ENCODE peak calls at places on chromosomes 7 and 10, in six cellular contexts. One of them, this sample, is unnamed.

GRCh38 chr7:7122033-7122478 is 60.3 kb upstream of the C1GALT1 start:
- DNase-seq in HepG2: no peak
- DNase-seq in GM12891: no peak
- DNase-seq in stomach: no peak
- DNase-seq in prostate gland: no peak
- DNase-seq in upper lobe of left lung: no peak
- DNase-seq in this sample: no peak

GRCh38 chr10:130363051-130363450 is 226.9 kb downstream of the GLRX3 start:
- DNase-seq in prostate gland: no peak
- DNase-seq in stomach: no peak
- DNase-seq in HepG2: no peak
- DNase-seq in GM12891: no peak
- DNase-seq in upper lobe of left lung: no peak
- DNase-seq in this sample: no peak

GRCh38 chr10:49739426-49739825 is 22.7 kb downstream of the OGDHL start:
- DNase-seq in HepG2: no peak
- DNase-seq in prostate gland: no peak
- DNase-seq in upper lobe of left lung: peak
- DNase-seq in GM12891: no peak
- DNase-seq in stomach: peak
- DNase-seq in this sample: peak

GRCh38 chr10:66678521-66678920 is 247.3 kb upstream of the LRRTM3 start:
- DNase-seq in GM12891: no peak
- DNase-seq in HepG2: no peak
- DNase-seq in prostate gland: no peak
- DNase-seq in upper lobe of left lung: no peak
- DNase-seq in stomach: no peak
- DNase-seq in this sample: no peak

GRCh38 chr10:70584941-70585544 is 17.5 kb downstream of the PRF1 start:
- DNase-seq in stomach: no peak
- DNase-seq in GM12891: no peak
- DNase-seq in prostate gland: no peak
- DNase-seq in HepG2: peak
- DNase-seq in upper lobe of left lung: no peak
- DNase-seq in this sample: no peak

GRCh38 chr7:31398815-31399214 is 58.3 kb upstream of the NEUROD6 start:
- DNase-seq in upper lobe of left lung: no peak
- DNase-seq in prostate gland: no peak
- DNase-seq in stomach: no peak
- DNase-seq in HepG2: no peak
- DNase-seq in GM12891: no peak
- DNase-seq in this sample: no peak

GRCh38 chr7:65238785-65239184 is 134.9 kb upstream of the ZNF92 start:
- DNase-seq in HepG2: no peak
- DNase-seq in upper lobe of left lung: no peak
- DNase-seq in prostate gland: no peak
- DNase-seq in GM12891: no peak
- DNase-seq in stomach: no peak
- DNase-seq in this sample: no peak

GRCh38 chr10:101363850-101364400 is 10.0 kb downstream of the BTRC start:
- DNase-seq in stomach: no peak
- DNase-seq in GM12891: no peak
- DNase-seq in HepG2: no peak
- DNase-seq in upper lobe of left lung: no peak
- DNase-seq in prostate gland: no peak
- DNase-seq in this sample: no peak

GRCh38 chr10:91104185-91105041 is 116.0 kb upstream of the PCGF5 start:
- DNase-seq in upper lobe of left lung: peak
- DNase-seq in HepG2: no peak
- DNase-seq in stomach: no peak
- DNase-seq in GM12891: no peak
- DNase-seq in prostate gland: no peak
- DNase-seq in this sample: no peak

GRCh38 chr7:95527033-95527775 is 41.5 kb downstream of the ASB4 start:
- DNase-seq in HepG2: peak
- DNase-seq in GM12891: peak
- DNase-seq in stomach: no peak
- DNase-seq in prostate gland: peak
- DNase-seq in upper lobe of left lung: no peak
- DNase-seq in this sample: peak

GRCh38 chr10:89283988-89284475 is 17.8 kb upstream of the IFIT2 start:
- DNase-seq in GM12891: no peak
- DNase-seq in prostate gland: no peak
- DNase-seq in HepG2: peak
- DNase-seq in upper lobe of left lung: no peak
- DNase-seq in stomach: no peak
- DNase-seq in this sample: no peak

DNA sequence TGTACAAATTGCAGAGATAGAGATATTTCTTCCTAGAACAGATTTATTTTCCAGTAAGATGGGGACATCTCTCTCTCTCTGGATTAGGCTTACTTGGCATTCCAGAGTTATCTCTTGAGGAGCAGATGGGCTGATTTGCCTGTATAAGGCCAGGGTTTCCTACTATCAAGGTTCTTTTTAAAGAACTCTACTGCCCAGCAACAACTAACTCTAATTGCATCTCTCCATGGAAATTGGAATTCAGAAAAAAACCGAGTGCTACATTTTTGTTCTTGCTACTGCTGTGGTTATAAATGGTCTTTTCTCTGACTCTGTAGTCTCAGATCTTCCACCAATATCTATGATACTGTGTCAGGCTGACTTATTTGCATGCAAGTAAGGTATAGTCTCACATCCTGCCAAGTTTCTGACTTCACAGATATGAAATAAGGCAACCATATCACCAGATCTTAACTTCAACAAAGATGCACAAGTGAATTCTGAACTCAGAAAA is 161.1 kb downstream of the CRPPA start:
- DNase-seq in upper lobe of left lung: no peak
- DNase-seq in stomach: no peak
- DNase-seq in HepG2: no peak
- DNase-seq in prostate gland: no peak
- DNase-seq in GM12891: no peak
- DNase-seq in this sample: no peak
- TF ChIP-seq POLR2AphosphoS5 in upper lobe of left lung: no peak
- TF ChIP-seq POLR2AphosphoS5 in stomach: no peak
- TF ChIP-seq POLR2AphosphoS5 in HepG2: no peak
- TF ChIP-seq POLR2AphosphoS5 in prostate gland: no peak
- TF ChIP-seq POLR2AphosphoS5 in GM12891: no peak
- TF ChIP-seq POLR2AphosphoS5 in this sample: no peak

GRCh38 chr7:34756025-34756437 is 98.0 kb downstream of the NPSR1 start:
- DNase-seq in prostate gland: no peak
- DNase-seq in HepG2: peak
- DNase-seq in GM12891: no peak
- DNase-seq in upper lobe of left lung: no peak
- DNase-seq in stomach: no peak
- DNase-seq in this sample: no peak
- TF ChIP-seq POLR2AphosphoS5 in prostate gland: no peak
- TF ChIP-seq POLR2AphosphoS5 in HepG2: no peak
- TF ChIP-seq POLR2AphosphoS5 in GM12891: no peak
- TF ChIP-seq POLR2AphosphoS5 in upper lobe of left lung: no peak
- TF ChIP-seq POLR2AphosphoS5 in stomach: no peak
- TF ChIP-seq POLR2AphosphoS5 in this sample: no peak

DNA sequence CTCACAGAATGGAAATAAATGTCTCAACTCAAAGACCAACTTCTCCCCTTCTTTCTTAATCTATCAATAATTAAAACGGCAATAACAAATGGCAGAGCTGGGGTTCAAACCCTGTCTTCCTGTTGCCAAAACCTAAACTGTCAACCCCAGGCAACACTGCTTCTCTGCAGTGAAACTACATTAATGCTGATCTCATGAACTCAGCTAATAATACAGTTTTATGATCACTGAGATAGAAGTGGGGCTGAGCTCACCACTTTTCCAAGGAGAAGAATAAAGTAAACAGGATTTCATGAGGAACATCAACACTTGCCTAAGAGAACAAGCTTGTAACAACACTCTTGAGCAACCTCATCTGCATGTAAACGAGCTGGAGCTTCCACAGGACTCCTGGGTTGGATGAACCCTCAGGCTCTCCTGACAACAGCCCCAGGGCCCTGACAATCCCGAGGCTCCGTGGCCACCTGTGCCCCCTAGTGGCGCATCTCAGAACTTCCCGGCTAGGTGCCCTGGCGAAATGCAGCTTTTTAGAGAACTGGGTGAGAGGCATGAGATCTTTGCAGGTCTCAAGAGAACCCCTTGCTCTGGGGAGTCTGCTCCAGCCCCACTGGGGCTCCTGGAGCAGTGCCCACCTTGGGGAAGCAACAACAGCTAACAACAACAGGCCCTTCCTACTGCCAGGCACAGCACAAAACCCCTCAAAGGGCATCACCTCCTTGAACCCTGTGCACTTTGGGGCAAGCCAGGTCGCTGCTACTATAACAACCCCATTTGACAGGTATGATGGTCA is 169.3 kb downstream of the SH3PXD2A start:
- DNase-seq in stomach: peak
- DNase-seq in prostate gland: peak
- DNase-seq in HepG2: peak
- DNase-seq in GM12891: peak
- DNase-seq in upper lobe of left lung: peak
- DNase-seq in this sample: peak
- TF ChIP-seq POLR2AphosphoS5 in stomach: no peak
- TF ChIP-seq POLR2AphosphoS5 in prostate gland: peak
- TF ChIP-seq POLR2AphosphoS5 in HepG2: no peak
- TF ChIP-seq POLR2AphosphoS5 in GM12891: no peak
- TF ChIP-seq POLR2AphosphoS5 in upper lobe of left lung: no peak
- TF ChIP-seq POLR2AphosphoS5 in this sample: peak

DNA sequence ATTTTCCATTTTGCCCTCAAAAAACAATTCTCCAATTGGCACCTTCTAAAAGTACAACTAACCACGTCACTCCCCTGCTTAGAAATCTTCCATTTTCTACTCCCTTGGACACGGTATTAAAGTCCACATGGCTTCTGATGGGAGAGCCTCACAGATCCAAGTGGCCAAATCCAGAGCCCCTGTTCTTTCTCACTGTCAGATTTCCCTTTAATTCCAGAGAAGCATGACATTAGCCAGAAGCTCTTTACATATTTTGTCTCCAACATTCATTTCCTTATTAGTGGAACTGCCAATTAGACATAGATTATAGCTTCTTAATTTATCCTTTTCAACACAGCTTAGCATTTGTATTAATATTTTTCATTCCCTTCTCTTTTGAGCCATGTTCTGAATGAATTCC is 118.7 kb downstream of the ELMO1 start:
- DNase-seq in GM12891: no peak
- DNase-seq in HepG2: no peak
- DNase-seq in upper lobe of left lung: no peak
- DNase-seq in prostate gland: no peak
- DNase-seq in stomach: no peak
- DNase-seq in this sample: no peak
- TF ChIP-seq POLR2AphosphoS5 in GM12891: no peak
- TF ChIP-seq POLR2AphosphoS5 in HepG2: no peak
- TF ChIP-seq POLR2AphosphoS5 in upper lobe of left lung: no peak
- TF ChIP-seq POLR2AphosphoS5 in prostate gland: no peak
- TF ChIP-seq POLR2AphosphoS5 in stomach: no peak
- TF ChIP-seq POLR2AphosphoS5 in this sample: no peak

GRCh38 chr7:38306914-38307313 is 33.5 kb upstream of the TARP start:
- DNase-seq in HepG2: no peak
- DNase-seq in upper lobe of left lung: no peak
- DNase-seq in stomach: no peak
- DNase-seq in GM12891: no peak
- DNase-seq in prostate gland: no peak
- DNase-seq in this sample: no peak
- TF ChIP-seq POLR2AphosphoS5 in HepG2: no peak
- TF ChIP-seq POLR2AphosphoS5 in upper lobe of left lung: peak
- TF ChIP-seq POLR2AphosphoS5 in stomach: no peak
- TF ChIP-seq POLR2AphosphoS5 in GM12891: no peak
- TF ChIP-seq POLR2AphosphoS5 in prostate gland: no peak
- TF ChIP-seq POLR2AphosphoS5 in this sample: peak

DNA sequence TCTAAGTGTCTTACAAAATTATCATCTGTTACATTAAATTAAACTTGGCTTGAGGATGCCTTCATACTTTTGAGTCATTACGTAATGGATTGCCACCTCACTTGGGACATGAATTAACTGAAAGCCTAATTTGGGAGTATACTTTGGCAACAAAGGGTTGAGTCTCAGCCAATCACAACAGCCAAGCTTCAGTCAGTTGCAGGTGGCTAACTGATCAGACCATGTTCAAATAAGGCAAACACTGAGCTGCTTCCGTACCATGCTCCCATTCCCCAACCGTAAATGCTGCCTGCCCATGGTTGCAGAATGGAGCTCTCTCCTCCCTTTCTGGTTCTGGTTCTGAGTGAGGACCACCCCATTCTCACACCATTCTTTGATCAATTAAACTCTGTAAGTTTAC is 92.9 kb upstream of the STK17A start:
- DNase-seq in GM12891: no peak
- DNase-seq in HepG2: no peak
- DNase-seq in upper lobe of left lung: no peak
- DNase-seq in stomach: no peak
- DNase-seq in prostate gland: no peak
- DNase-seq in this sample: no peak
- TF ChIP-seq POLR2AphosphoS5 in GM12891: no peak
- TF ChIP-seq POLR2AphosphoS5 in HepG2: no peak
- TF ChIP-seq POLR2AphosphoS5 in upper lobe of left lung: no peak
- TF ChIP-seq POLR2AphosphoS5 in stomach: no peak
- TF ChIP-seq POLR2AphosphoS5 in prostate gland: no peak
- TF ChIP-seq POLR2AphosphoS5 in this sample: no peak

GRCh38 chr10:29839826-29840515 is 205.2 kb upstream of the SVIL start:
- DNase-seq in prostate gland: peak
- DNase-seq in HepG2: no peak
- DNase-seq in GM12891: no peak
- DNase-seq in upper lobe of left lung: no peak
- DNase-seq in stomach: no peak
- DNase-seq in this sample: no peak

GRCh38 chr10:29840516-29841276 is 205.9 kb upstream of the SVIL start:
- DNase-seq in upper lobe of left lung: no peak
- DNase-seq in prostate gland: peak
- DNase-seq in stomach: no peak
- DNase-seq in HepG2: no peak
- DNase-seq in GM12891: no peak
- DNase-seq in this sample: no peak

GRCh38 chr10:29837586-29837985 is 202.8 kb upstream of the SVIL start:
- DNase-seq in stomach: no peak
- DNase-seq in HepG2: no peak
- DNase-seq in upper lobe of left lung: no peak
- DNase-seq in prostate gland: no peak
- DNase-seq in GM12891: no peak
- DNase-seq in this sample: no peak

GRCh38 chr10:29836396-29836795 is 201.6 kb upstream of the SVIL start:
- DNase-seq in GM12891: no peak
- DNase-seq in prostate gland: no peak
- DNase-seq in stomach: no peak
- DNase-seq in upper lobe of left lung: no peak
- DNase-seq in HepG2: no peak
- DNase-seq in this sample: no peak

DNA sequence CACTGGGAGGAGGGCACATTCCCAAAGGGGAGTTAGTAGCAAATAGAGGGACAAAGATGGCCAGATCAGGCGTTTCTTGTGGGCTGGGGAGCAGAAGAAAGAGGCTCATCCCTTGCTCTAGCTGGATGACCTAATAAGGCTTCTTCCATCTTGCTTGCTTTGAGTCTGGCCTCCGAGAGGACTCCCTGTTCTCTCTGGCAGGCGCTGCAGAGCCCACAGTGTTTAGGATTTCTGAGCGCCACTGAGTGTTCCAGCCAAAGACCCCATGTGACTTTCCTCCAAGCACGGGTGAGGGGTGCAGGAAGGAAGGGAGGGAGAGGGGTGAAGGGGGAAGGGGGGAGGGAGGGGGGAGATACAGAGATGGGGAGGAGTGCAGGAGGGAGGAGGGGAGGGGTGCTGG is 203.8 kb upstream of the SVIL start:
- DNase-seq in prostate gland: no peak
- DNase-seq in HepG2: no peak
- DNase-seq in stomach: no peak
- DNase-seq in upper lobe of left lung: no peak
- DNase-seq in GM12891: no peak
- DNase-seq in this sample: no peak
- TF ChIP-seq POLR2AphosphoS5 in prostate gland: peak
- TF ChIP-seq POLR2AphosphoS5 in HepG2: no peak
- TF ChIP-seq POLR2AphosphoS5 in stomach: peak
- TF ChIP-seq POLR2AphosphoS5 in upper lobe of left lung: no peak
- TF ChIP-seq POLR2AphosphoS5 in GM12891: no peak
- TF ChIP-seq POLR2AphosphoS5 in this sample: no peak

This sample was measured in spleen.